ENCODE peak calls at places on chromosomes 3 and 15, in four cellular contexts. Q, D, N and F are unnamed samples.

GRCh38 chr3:194910414-194910979 is 224.8 kb downstream of the FAM43A start:
- DNase-seq in Q (no peak), D (peak), N (no peak), F (no peak)

GRCh38 chr3:121809249-121809648 is 25.6 kb downstream of the IQCB1 start:
- DNase-seq in Q (no peak), D (no peak), N (no peak), F (no peak)

GRCh38 chr3:135965129-135965505 is 411 bp upstream of the PPP2R3A start:
- DNase-seq in Q (no peak), D (no peak), N (no peak), F (no peak)

GRCh38 chr3:33092496-33093254 is 4.3 kb downstream of the GLB1 start:
- DNase-seq in Q (no peak), D (no peak), N (no peak), F (no peak)

GRCh38 chr3:66762888-66763287 is 235.2 kb upstream of the KBTBD8 start:
- DNase-seq in Q (no peak), D (no peak), N (no peak), F (no peak)

GRCh38 chr15:73941044-73941443 is 14.8 kb downstream of the LOXL1 start:
- DNase-seq in Q (no peak), D (no peak), N (no peak), F (no peak)

GRCh38 chr3:195020185-195020584 is 250.8 kb downstream of the XXYLT1 start:
- DNase-seq in Q (no peak), D (no peak), N (no peak), F (no peak)

GRCh38 chr3:187970106-187970505 is 183.9 kb upstream of the LPP start:
- DNase-seq in Q (no peak), D (no peak), N (no peak), F (no peak)

GRCh38 chr3:183584246-183584913 is 28.9 kb upstream of the KLHL6 start:
- DNase-seq in Q (no peak), D (peak), N (no peak), F (no peak)

GRCh38 chr3:21524113-21524512 is 226.9 kb downstream of the ZNF385D start:
- DNase-seq in Q (no peak), D (peak), N (no peak), F (no peak)

GRCh38 chr3:29331830-29332637 is 51.2 kb downstream of the RBMS3 start:
- DNase-seq in Q (no peak), D (no peak), N (no peak), F (no peak)

GRCh38 chr3:47961815-47962606 is 54.2 kb downstream of the MAP4 start:
- DNase-seq in Q (no peak), D (no peak), N (peak), F (peak)

GRCh38 chr15:34993877-34994276 is 5.8 kb upstream of the ZNF770 start:
- DNase-seq in Q (no peak), D (no peak), N (no peak), F (no peak)

GRCh38 chr3:188049890-188050530 is 103.9 kb upstream of the LPP start:
- DNase-seq in Q (no peak), D (no peak), N (no peak), F (no peak)

GRCh38 chr3:192570315-192570714 is 157.0 kb downstream of the FGF12 start:
- DNase-seq in Q (no peak), D (peak), N (no peak), F (no peak)

GRCh38 chr3:125107384-125107783 is 51.6 kb upstream of the HEG1 start:
- DNase-seq in Q (no peak), D (peak), N (no peak), F (no peak)

GRCh38 chr3:108393128-108393900 is 97.0 kb downstream of the HHLA2 start:
- DNase-seq in Q (no peak), D (peak), N (no peak), F (no peak)